ENCODE peak calls at places on chromosomes 6 and 20, in five cellular contexts. R is SK-N-SH, Z is HCT116, J is HepG2, P is H1. O is an unnamed sample.

GRCh38 chr6:7058250-7058923 is 49.4 kb upstream of the RREB1 start:
- DNase-seq in R (no peak), Z (peak; percentile 97), J (peak; percentile 77), P (no peak), O (no peak)

GRCh38 chr6:138975815-138976214 is 12.2 kb downstream of the REPS1 start:
- DNase-seq in R (no peak), Z (no peak), J (no peak), P (no peak), O (no peak)

GRCh38 chr20:40803381-40803780 is 114.3 kb upstream of the MAFB start:
- DNase-seq in R (no peak), Z (no peak), J (no peak), P (no peak), O (no peak)

GRCh38 chr6:2938632-2939083 is 32.7 kb downstream of the SERPINB6 start:
- DNase-seq in R (no peak), Z (peak; percentile 86), J (peak; percentile 90), P (peak; percentile 49), O (peak; percentile 90)

GRCh38 chr6:7313505-7314165 is 636 bp upstream of the SSR1 start:
- DNase-seq in R (no peak), Z (no peak), J (no peak), P (no peak), O (no peak)

GRCh38 chr6:100595456-100595855 is 130.7 kb upstream of the SIM1 start:
- DNase-seq in R (no peak), Z (no peak), J (no peak), P (no peak), O (no peak)

GRCh38 chr6:30544666-30545272 is 11.5 kb downstream of the GNL1 start:
- DNase-seq in R (peak; percentile 60), Z (peak; percentile 36), J (peak; percentile 55), P (no peak), O (peak; percentile 66)

GRCh38 chr6:19477563-19477962 is 359.6 kb upstream of the ID4 start:
- DNase-seq in R (no peak), Z (no peak), J (no peak), P (no peak), O (no peak)

GRCh38 chr6:47321582-47321981 is 11.9 kb upstream of the TNFRSF21 start:
- DNase-seq in R (no peak), Z (no peak), J (no peak), P (no peak), O (no peak)

GRCh38 chr6:11197175-11197535 is 35.3 kb downstream of the NEDD9 start:
- DNase-seq in R (no peak), Z (no peak), J (no peak), P (no peak), O (no peak)

GRCh38 chr20:5821627-5822215 is 71.5 kb downstream of the SHLD1 start:
- DNase-seq in R (no peak), Z (no peak), J (peak; percentile 93), P (no peak), O (no peak)

GRCh38 chr6:131383421-131384411 is 189.3 kb upstream of the ARG1 start:
- DNase-seq in R (no peak), Z (no peak), J (no peak), P (no peak), O (no peak)

GRCh38 chr20:63534831-63535651 is 2.1 kb downstream of the PTK6 start:
- DNase-seq in R (no peak), Z (no peak), J (no peak), P (no peak), O (no peak)

GRCh38 chr20:17878912-17879602 is 89.5 kb downstream of the SNX5 start:
- DNase-seq in R (no peak), Z (no peak), J (no peak), P (no peak), O (no peak)

GRCh38 chr20:15196580-15197255 is 859.3 kb upstream of the FLRT3 start:
- DNase-seq in R (no peak), Z (no peak), J (no peak), P (no peak), O (no peak)

DNA sequence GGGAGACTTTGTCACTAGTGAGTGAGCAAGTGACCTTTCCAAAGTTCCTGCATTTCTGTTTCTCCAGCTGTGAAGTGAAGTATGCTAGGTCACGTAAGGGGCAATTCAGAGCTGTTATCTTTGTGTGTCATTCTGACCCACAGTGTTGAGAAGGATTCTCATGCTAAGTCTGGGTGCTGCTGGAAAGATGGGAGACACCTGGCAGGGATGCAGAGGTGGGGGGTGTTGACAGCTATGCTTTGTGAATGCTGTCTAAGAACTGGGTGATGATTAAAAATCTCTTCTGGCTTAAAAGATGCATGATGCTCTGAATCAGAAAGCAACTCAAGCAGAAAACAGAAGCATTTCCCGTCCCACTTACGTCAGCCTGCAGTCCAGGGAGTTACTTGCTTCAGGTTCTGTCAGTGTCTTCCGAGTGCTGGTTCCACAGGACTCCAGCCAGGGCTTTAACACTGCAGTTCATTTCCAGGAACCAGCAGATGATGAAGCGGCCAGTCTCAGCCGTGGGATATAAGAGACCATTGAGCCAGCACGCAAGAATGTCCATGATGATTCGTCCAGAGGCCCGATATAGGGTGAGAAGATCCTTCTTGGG is 30.9 kb upstream of the ASXL1 start:
- DNase-seq in R (no peak), Z (no peak), J (peak; percentile 51), P (no peak), O (no peak)
- TF ChIP-seq JUND in R (no peak), Z (no peak), J (no peak), P (no peak), O (no peak)

GRCh38 chr6:112906737-112907136 is 559.6 kb downstream of the RFPL4B start:
- DNase-seq in R (peak; percentile 7), Z (no peak), J (peak; percentile 4), P (no peak), O (no peak)
- TF ChIP-seq JUND in R (peak; percentile 49), Z (no peak), J (no peak), P (no peak), O (no peak)

GRCh38 chr20:58481541-58482021 is 33.6 kb downstream of the APCDD1L start:
- DNase-seq in R (no peak), Z (peak; percentile 27), J (peak; percentile 42), P (peak; percentile 96), O (peak; percentile 73)
- TF ChIP-seq JUND in R (no peak), Z (no peak), J (no peak), P (no peak), O (no peak)

GRCh38 chr20:47857994-47858557 is 72.8 kb upstream of the SULF2 start:
- DNase-seq in R (no peak), Z (no peak), J (no peak), P (no peak), O (no peak)
- TF ChIP-seq JUND in R (no peak), Z (no peak), J (no peak), P (no peak), O (no peak)

DNA sequence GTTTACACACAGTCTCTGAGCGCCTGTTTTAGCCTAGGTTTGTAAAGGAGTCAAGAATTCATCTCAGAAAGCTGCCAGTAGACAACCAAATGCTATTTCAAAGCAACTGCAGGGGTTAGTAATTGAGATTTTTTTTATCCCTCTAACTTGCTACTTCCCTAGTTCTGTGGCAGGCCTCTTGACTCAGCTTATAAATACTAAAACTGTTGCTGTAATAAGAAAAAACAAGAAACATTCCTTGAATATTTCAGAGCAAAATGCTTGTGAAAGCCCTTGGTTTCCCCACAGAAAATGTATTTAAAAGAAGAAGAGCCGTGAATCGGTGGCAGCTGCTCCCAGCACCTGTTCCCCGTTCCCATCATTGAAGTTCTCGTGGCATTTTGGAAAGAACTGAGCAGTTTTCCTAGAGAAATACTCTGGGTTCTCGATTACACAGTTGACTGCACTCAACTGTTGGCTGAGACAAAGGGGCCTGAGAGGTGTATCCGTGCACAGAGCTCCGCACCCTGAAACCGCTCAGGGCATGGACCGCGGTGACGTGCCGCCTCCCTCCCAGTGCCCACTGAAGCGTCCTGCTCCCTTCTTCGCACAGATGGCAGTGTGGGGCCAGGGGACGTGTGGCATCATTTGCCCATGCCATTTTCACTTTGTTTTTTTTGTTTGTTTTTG is 20.9 kb downstream of the DLL1 start:
- DNase-seq in R (no peak), Z (no peak), J (no peak), P (no peak), O (no peak)
- TF ChIP-seq JUND in R (no peak), Z (no peak), J (no peak), P (no peak), O (no peak)

DNA sequence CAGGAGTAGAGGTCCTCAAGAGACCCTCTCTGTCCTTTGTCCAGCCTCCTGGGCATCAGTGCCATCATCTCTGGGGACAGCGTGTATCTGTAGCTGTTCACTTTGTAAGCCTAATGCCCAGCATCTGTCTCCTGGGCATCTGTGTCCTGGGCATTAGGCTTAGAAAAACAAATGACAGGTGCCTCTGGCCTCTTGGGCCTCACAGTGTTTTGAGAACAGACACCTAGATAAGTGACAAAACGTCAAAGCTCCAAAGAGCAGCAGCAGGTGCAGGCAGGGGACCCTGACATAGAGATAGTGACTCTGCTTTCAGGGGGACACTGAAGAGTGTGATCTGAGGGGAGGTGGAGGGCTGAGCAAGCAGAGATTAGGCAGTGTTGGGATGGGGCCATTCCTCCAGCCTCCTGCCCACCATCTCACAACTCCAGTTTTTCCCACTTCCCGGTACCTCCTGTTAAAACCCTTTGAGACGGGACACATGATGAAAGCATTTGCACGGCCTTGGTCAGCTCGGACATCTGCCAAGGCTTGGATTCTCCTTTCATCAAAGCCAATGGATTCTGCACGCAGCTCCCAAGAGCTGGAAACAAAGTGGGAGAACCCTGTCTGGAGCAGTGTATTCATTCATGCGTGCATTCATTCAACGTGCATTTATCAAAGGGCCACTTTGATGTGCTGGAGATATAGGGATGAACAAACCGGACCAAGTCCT is 55.5 kb upstream of the CD93 start:
- DNase-seq in R (no peak), Z (no peak), J (peak; percentile 35), P (no peak), O (no peak)
- TF ChIP-seq JUND in R (no peak), Z (no peak), J (no peak), P (no peak), O (no peak)

GRCh38 chr6:89140347-89141159 is 5.3 kb upstream of the PM20D2 start:
- DNase-seq in R (no peak), Z (no peak), J (peak; percentile 82), P (no peak), O (no peak)
- TF ChIP-seq JUND in R (no peak), Z (no peak), J (no peak), P (no peak), O (no peak)

DNA sequence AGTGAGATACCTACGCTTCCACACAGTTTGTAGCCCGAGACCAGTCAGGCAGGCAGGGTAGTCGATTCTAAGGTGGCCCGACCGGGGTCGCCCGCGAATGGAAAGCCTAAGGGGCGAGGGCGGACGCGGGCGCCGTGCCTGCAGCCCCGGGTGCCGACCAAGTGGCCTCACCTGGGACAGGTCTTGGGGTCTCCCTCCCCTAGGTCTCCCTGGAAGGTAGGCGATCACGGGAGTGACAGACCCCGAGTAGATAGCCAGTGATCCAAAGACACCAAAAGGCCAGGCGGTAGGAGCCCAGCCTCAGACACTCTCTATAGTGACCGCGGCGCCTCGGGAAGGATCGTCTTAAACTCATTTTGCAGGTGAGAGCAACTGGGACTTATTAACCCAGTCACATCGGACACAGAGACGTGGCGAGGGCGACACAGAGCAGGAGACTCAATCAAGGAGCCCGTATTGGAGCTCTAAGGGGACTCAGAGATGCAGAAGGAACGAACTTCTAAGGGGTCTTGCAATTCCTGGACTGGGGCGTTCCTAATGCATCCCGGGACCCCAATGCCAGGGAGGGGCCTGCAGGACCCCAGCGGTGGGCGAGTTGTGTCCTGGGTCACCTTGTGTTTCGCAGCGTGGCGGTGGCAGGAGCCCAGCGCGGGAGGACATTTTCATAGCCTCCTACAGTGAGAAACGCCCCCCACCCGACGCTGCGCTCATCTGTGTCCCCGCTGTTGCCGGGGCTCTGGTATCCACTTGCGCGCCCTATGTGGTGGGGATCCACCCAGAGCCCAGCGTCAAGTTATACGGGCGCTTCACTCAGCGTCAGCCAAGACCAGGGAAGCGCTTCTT is 2.1 kb upstream of the VSX1 start:
- DNase-seq in R (no peak), Z (no peak), J (no peak), P (no peak), O (no peak)
- TF ChIP-seq JUND in R (no peak), Z (no peak), J (no peak), P (no peak), O (no peak)